ENCODE peak calls at places on chromosomes 12 and 14, in eight cellular contexts. B is activated CD8-positive, alpha-beta T cell treated with anti-CD3 and anti-CD28 coated beads, Interleukin-2, amount 10 ng/mL, durations not matched to agents 7 days and 5 days; N is NK-92 treated with Interleukin-12 subunit alpha and Interleukin-12 subunit beta, amount 100 ng/mL, for 24 hours; M is HCEC 1CT; A is activated naive CD4-positive, alpha-beta T cell; G is Calu3; H is iris pigment epithelial cell; E is dorsolateral prefrontal cortex. K is an unnamed sample.

GRCh38 chr12:113949321-113950305 is 16.5 kb downstream of the RBM19 start:
- DNase-seq in B (no peak), N (no peak), M (no peak), A (no peak), G (no peak), H (no peak), E (no peak), K (no peak)

GRCh38 chr12:90951418-90952110 is 3.4 kb downstream of the CCER1 start:
- DNase-seq in B (no peak), N (no peak), M (no peak), A (no peak), G (no peak), H (no peak), E (no peak), K (no peak)

GRCh38 chr14:91317381-91318313 is 73.1 kb upstream of the GPR68 start:
- DNase-seq in B (peak), N (peak), M (no peak), A (no peak), G (peak), H (no peak), E (no peak), K (no peak)

GRCh38 chr14:52014601-52015267 is 25.4 kb downstream of the RTRAF start:
- DNase-seq in B (no peak), N (no peak), M (no peak), A (no peak), G (no peak), H (no peak), E (peak), K (no peak)

GRCh38 chr12:2290516-2291065 is 237.8 kb downstream of the CACNA1C start:
- DNase-seq in B (no peak), N (no peak), M (no peak), A (no peak), G (no peak), H (no peak), E (no peak), K (no peak)

GRCh38 chr12:59657266-59657665 is 61.4 kb downstream of the SLC16A7 start:
- DNase-seq in B (no peak), N (no peak), M (peak), A (no peak), G (no peak), H (peak), E (no peak), K (no peak)

GRCh38 chr12:114669501-114670256 is 14.3 kb downstream of the TBX3 start:
- DNase-seq in B (no peak), N (no peak), M (no peak), A (no peak), G (no peak), H (peak), E (no peak), K (no peak)

GRCh38 chr12:57456145-57456700 is 1.1 kb downstream of the INHBE start:
- DNase-seq in B (peak), N (peak), M (peak), A (no peak), G (peak), H (peak), E (no peak), K (no peak)

GRCh38 chr12:12733118-12733517 is 15.9 kb downstream of the CDKN1B start:
- DNase-seq in B (no peak), N (no peak), M (no peak), A (no peak), G (no peak), H (no peak), E (no peak), K (no peak)

GRCh38 chr14:100443643-100444042 is 120.5 kb downstream of the SLC25A47 start:
- DNase-seq in B (no peak), N (no peak), M (peak), A (no peak), G (no peak), H (peak), E (no peak), K (no peak)

GRCh38 chr12:58176296-58176869 is 235.0 kb downstream of the ATP23 start:
- DNase-seq in B (peak), N (peak), M (peak), A (no peak), G (peak), H (peak), E (no peak), K (no peak)

GRCh38 chr14:97379091-97379531 is 581.9 kb downstream of the VRK1 start:
- DNase-seq in B (peak), N (no peak), M (no peak), A (no peak), G (no peak), H (no peak), E (no peak), K (no peak)

GRCh38 chr12:46371718-46372130 is 849 bp downstream of the SLC38A2 start:
- DNase-seq in B (peak), N (peak), M (peak), A (peak), G (peak), H (peak), E (peak), K (peak)

GRCh38 chr14:79704406-79704805 is 506.9 kb downstream of the DIO2 start:
- DNase-seq in B (no peak), N (no peak), M (no peak), A (no peak), G (no peak), H (no peak), E (no peak), K (no peak)

GRCh38 chr14:51593397-51593796 is 58.3 kb upstream of the FRMD6 start:
- DNase-seq in B (no peak), N (peak), M (peak), A (no peak), G (no peak), H (no peak), E (no peak), K (no peak)

GRCh38 chr12:8018666-8019581 is 13.6 kb upstream of the FOXJ2 start:
- DNase-seq in B (peak), N (no peak), M (peak), A (no peak), G (peak), H (no peak), E (peak), K (no peak)

GRCh38 chr12:23431006-23431405 is 518.5 kb downstream of the SOX5 start:
- DNase-seq in B (no peak), N (no peak), M (no peak), A (no peak), G (no peak), H (no peak), E (no peak), K (no peak)

GRCh38 chr14:69066396-69067171 is 86.3 kb downstream of the DCAF5 start:
- DNase-seq in B (no peak), N (no peak), M (no peak), A (no peak), G (no peak), H (no peak), E (no peak), K (no peak)

GRCh38 chr14:99189201-99189801 is 82.7 kb downstream of the BCL11B start:
- DNase-seq in B (peak), N (no peak), M (no peak), A (no peak), G (no peak), H (no peak), E (peak), K (no peak)

GRCh38 chr12:27682534-27682933 is 13.7 kb upstream of the REP15 start:
- DNase-seq in B (no peak), N (no peak), M (peak), A (no peak), G (no peak), H (peak), E (no peak), K (no peak)

GRCh38 chr12:14936224-14936861 is 2.0 kb downstream of the ERP27 start:
- DNase-seq in B (no peak), N (no peak), M (no peak), A (no peak), G (no peak), H (no peak), E (no peak), K (no peak)

GRCh38 chr14:79274641-79275366 is 936.5 kb downstream of the DIO2 start:
- DNase-seq in B (no peak), N (no peak), M (no peak), A (no peak), G (no peak), H (no peak), E (no peak), K (no peak)